ENCODE peak calls at places on chromosome 16, in ten cellular contexts. N is fibroblast of lung, X is breast epithelium, Y is heart right ventricle, H is fibroblast of pulmonary artery, I is Peyer's patch, Z is neural crest cell, B is endothelial cell, E is glutamatergic neuron, F is GM12865. Q is an unnamed sample.

GRCh38 chr16:65534121-65534528 is 412.3 kb upstream of the CDH11 start:
- DNase-seq in N (peak), X (no peak), Y (no peak), H (peak), I (no peak), Z (no peak), B (no peak), E (no peak), F (no peak), Q (no peak)

GRCh38 chr16:3965781-3966582 is 85.5 kb upstream of the CREBBP start:
- DNase-seq in N (no peak), X (no peak), Y (no peak), H (no peak), I (no peak), Z (no peak), B (no peak), E (no peak), F (no peak), Q (no peak)

GRCh38 chr16:86598607-86599318 is 20.4 kb downstream of the FOXL1 start:
- DNase-seq in N (peak), X (no peak), Y (no peak), H (no peak), I (no peak), Z (no peak), B (no peak), E (no peak), F (no peak), Q (no peak)

GRCh38 chr16:31130899-31131298 is 4.6 kb downstream of the PRSS8 start:
- DNase-seq in N (no peak), X (peak), Y (no peak), H (no peak), I (no peak), Z (no peak), B (no peak), E (no peak), F (no peak), Q (no peak)

GRCh38 chr16:24844101-24845030 is 1.4 kb upstream of the SLC5A11 start:
- DNase-seq in N (peak), X (no peak), Y (no peak), H (no peak), I (no peak), Z (no peak), B (no peak), E (no peak), F (no peak), Q (no peak)

GRCh38 chr16:21645261-21645721 is 7.1 kb downstream of the IGSF6 start:
- DNase-seq in N (no peak), X (no peak), Y (no peak), H (no peak), I (peak), Z (no peak), B (no peak), E (no peak), F (peak), Q (peak)

GRCh38 chr16:85366031-85366763 is 246.9 kb upstream of the GSE1 start:
- DNase-seq in N (no peak), X (no peak), Y (no peak), H (no peak), I (no peak), Z (no peak), B (no peak), E (no peak), F (no peak), Q (no peak)

GRCh38 chr16:82995927-82996441 is 369.2 kb downstream of the CDH13 start:
- DNase-seq in N (peak), X (no peak), Y (no peak), H (peak), I (no peak), Z (no peak), B (no peak), E (no peak), F (no peak), Q (no peak)

GRCh38 chr16:22638393-22639206 is 127.9 kb downstream of the NPIPB5 start:
- DNase-seq in N (no peak), X (no peak), Y (no peak), H (peak), I (no peak), Z (no peak), B (no peak), E (no peak), F (no peak), Q (no peak)

GRCh38 chr16:15874745-15875314 is 13.6 kb downstream of the CEP20 start:
- DNase-seq in N (peak), X (peak), Y (peak), H (peak), I (no peak), Z (peak), B (peak), E (peak), F (peak), Q (no peak)

GRCh38 chr16:30721606-30722005 is 22.6 kb downstream of the SRCAP start:
- DNase-seq in N (peak), X (no peak), Y (no peak), H (no peak), I (no peak), Z (no peak), B (no peak), E (no peak), F (no peak), Q (no peak)

GRCh38 chr16:23700509-23700908 is 12.5 kb downstream of the ERN2 start:
- DNase-seq in N (no peak), X (no peak), Y (no peak), H (no peak), I (no peak), Z (no peak), B (no peak), E (no peak), F (no peak), Q (no peak)

GRCh38 chr16:20750558-20750957 is 8.9 kb upstream of the THUMPD1 start:
- DNase-seq in N (no peak), X (no peak), Y (no peak), H (no peak), I (no peak), Z (no peak), B (no peak), E (no peak), F (no peak), Q (no peak)

GRCh38 chr16:56278196-56278855 is 87.0 kb downstream of the GNAO1 start:
- DNase-seq in N (no peak), X (no peak), Y (no peak), H (no peak), I (no peak), Z (no peak), B (no peak), E (no peak), F (no peak), Q (no peak)

GRCh38 chr16:31694461-31694860 is 166.8 kb downstream of the AHSP start:
- DNase-seq in N (no peak), X (no peak), Y (no peak), H (no peak), I (no peak), Z (no peak), B (no peak), E (no peak), F (no peak), Q (no peak)

GRCh38 chr16:53429221-53429943 is 4.9 kb upstream of the RBL2 start:
- DNase-seq in N (peak), X (no peak), Y (no peak), H (peak), I (no peak), Z (no peak), B (no peak), E (no peak), F (no peak), Q (no peak)

GRCh38 chr16:60181542-60181941 is 1447.4 kb upstream of the GOT2 start:
- DNase-seq in N (peak), X (no peak), Y (no peak), H (no peak), I (no peak), Z (no peak), B (no peak), E (no peak), F (no peak), Q (no peak)

GRCh38 chr16:25413962-25414361 is 156.3 kb upstream of the ZKSCAN2 start:
- DNase-seq in N (peak), X (no peak), Y (no peak), H (no peak), I (no peak), Z (no peak), B (no peak), E (no peak), F (no peak), Q (no peak)

GRCh38 chr16:25013751-25014499 is 1.2 kb downstream of the ARHGAP17 start:
- DNase-seq in N (no peak), X (no peak), Y (no peak), H (no peak), I (no peak), Z (no peak), B (no peak), E (no peak), F (peak), Q (peak)

GRCh38 chr16:88921603-88921995 is 55.1 kb upstream of the PABPN1L start:
- DNase-seq in N (no peak), X (no peak), Y (no peak), H (no peak), I (no peak), Z (no peak), B (no peak), E (no peak), F (no peak), Q (peak)

GRCh38 chr16:4115209-4115940 is 867 bp downstream of the ADCY9 start:
- DNase-seq in N (peak), X (no peak), Y (peak), H (peak), I (peak), Z (peak), B (peak), E (peak), F (peak), Q (peak)

GRCh38 chr16:74700206-74701040 is at the start of gene MLKL:
- DNase-seq in N (peak), X (no peak), Y (peak), H (peak), I (peak), Z (no peak), B (peak), E (peak), F (peak), Q (peak)

GRCh38 chr16:85151603-85152413 is 39.5 kb upstream of the CIBAR2 start:
- DNase-seq in N (peak), X (peak), Y (peak), H (peak), I (no peak), Z (no peak), B (no peak), E (peak), F (peak), Q (peak)

GRCh38 chr16:73530529-73530928 is 482.6 kb upstream of the ZFHX3 start:
- DNase-seq in N (no peak), X (no peak), Y (no peak), H (no peak), I (no peak), Z (no peak), B (no peak), E (no peak), F (no peak), Q (no peak)

GRCh38 chr16:4435668-4436067 is 10.0 kb downstream of the DNAJA3 start:
- DNase-seq in N (peak), X (no peak), Y (no peak), H (no peak), I (no peak), Z (no peak), B (no peak), E (no peak), F (no peak), Q (no peak)

GRCh38 chr16:56246051-56246817 is 54.9 kb downstream of the GNAO1 start:
- DNase-seq in N (peak), X (peak), Y (no peak), H (no peak), I (no peak), Z (no peak), B (no peak), E (no peak), F (no peak), Q (no peak)

GRCh38 chr16:71670537-71670936 is 44.6 kb downstream of the MARVELD3 start:
- DNase-seq in N (no peak), X (no peak), Y (no peak), H (no peak), I (no peak), Z (no peak), B (no peak), E (no peak), F (no peak), Q (no peak)

GRCh38 chr16:84252214-84252613 is 12.4 kb upstream of the KCNG4 start:
- DNase-seq in N (no peak), X (no peak), Y (no peak), H (no peak), I (no peak), Z (no peak), B (no peak), E (no peak), F (no peak), Q (no peak)

GRCh38 chr16:11320170-11320569 is 25.1 kb upstream of the RMI2 start:
- DNase-seq in N (no peak), X (no peak), Y (no peak), H (no peak), I (no peak), Z (no peak), B (no peak), E (no peak), F (no peak), Q (no peak)

GRCh38 chr16:21613361-21613760 is 14.0 kb downstream of the METTL9 start:
- DNase-seq in N (no peak), X (no peak), Y (no peak), H (no peak), I (no peak), Z (no peak), B (no peak), E (no peak), F (no peak), Q (no peak)

GRCh38 chr16:27102701-27103575 is 36.2 kb downstream of the C16orf82 start:
- DNase-seq in N (no peak), X (no peak), Y (no peak), H (no peak), I (no peak), Z (no peak), B (no peak), E (no peak), F (no peak), Q (no peak)

GRCh38 chr16:4828567-4829320 is 18.3 kb downstream of the GLYR1 start:
- DNase-seq in N (no peak), X (no peak), Y (peak), H (no peak), I (no peak), Z (no peak), B (no peak), E (no peak), F (no peak), Q (no peak)

GRCh38 chr16:31099860-31100638 is 5.5 kb upstream of the VKORC1 start:
- DNase-seq in N (peak), X (no peak), Y (no peak), H (peak), I (no peak), Z (no peak), B (no peak), E (no peak), F (no peak), Q (no peak)

GRCh38 chr16:17205279-17206139 is 265.3 kb downstream of the XYLT1 start:
- DNase-seq in N (peak), X (peak), Y (no peak), H (no peak), I (no peak), Z (no peak), B (no peak), E (no peak), F (no peak), Q (no peak)

GRCh38 chr16:55834044-55834443 is 1.1 kb upstream of the CES1 start:
- DNase-seq in N (no peak), X (no peak), Y (no peak), H (no peak), I (no peak), Z (no peak), B (no peak), E (no peak), F (peak), Q (no peak)

GRCh38 chr16:87667946-87668345 is 65.6 kb downstream of the JPH3 start:
- DNase-seq in N (no peak), X (no peak), Y (no peak), H (no peak), I (no peak), Z (no peak), B (no peak), E (no peak), F (no peak), Q (no peak)

GRCh38 chr16:55965099-55965498 is 89.9 kb upstream of the CES5A start:
- DNase-seq in N (no peak), X (no peak), Y (no peak), H (no peak), I (no peak), Z (no peak), B (no peak), E (no peak), F (no peak), Q (no peak)

GRCh38 chr16:1494129-1494640 is 1.0 kb downstream of the TELO2 start:
- DNase-seq in N (peak), X (no peak), Y (peak), H (peak), I (no peak), Z (no peak), B (peak), E (peak), F (peak), Q (no peak)
- TF ChIP-seq CTCF in N (peak), X (peak), Y (peak), H (peak), I (no peak), Z (peak), B (no peak), E (peak), F (peak), Q (peak)

GRCh38 chr16:78237346-78237745 is 137.9 kb downstream of the WWOX start:
- DNase-seq in N (no peak), X (no peak), Y (no peak), H (no peak), I (no peak), Z (no peak), B (no peak), E (no peak), F (no peak), Q (no peak)

GRCh38 chr16:78237856-78238255 is 138.4 kb downstream of the WWOX start:
- DNase-seq in N (no peak), X (no peak), Y (no peak), H (no peak), I (no peak), Z (no peak), B (no peak), E (no peak), F (no peak), Q (no peak)

GRCh38 chr16:78235876-78236275 is 136.4 kb downstream of the WWOX start:
- DNase-seq in N (no peak), X (no peak), Y (no peak), H (no peak), I (no peak), Z (no peak), B (no peak), E (no peak), F (no peak), Q (no peak)

GRCh38 chr16:78230832-78231231 is 131.4 kb downstream of the WWOX start:
- DNase-seq in N (peak), X (no peak), Y (no peak), H (peak), I (no peak), Z (no peak), B (no peak), E (no peak), F (no peak), Q (no peak)

GRCh38 chr16:78235168-78235800 is 135.8 kb downstream of the WWOX start:
- DNase-seq in N (peak), X (peak), Y (peak), H (peak), I (peak), Z (peak), B (peak), E (peak), F (peak), Q (peak)
- TF ChIP-seq CTCF in N (peak), X (peak), Y (peak), H (peak), I (peak), Z (peak), B (peak), E (peak), F (peak), Q (peak)

GRCh38 chr16:67013238-67013822 is 15.6 kb upstream of the CBFB start:
- DNase-seq in N (no peak), X (no peak), Y (no peak), H (no peak), I (no peak), Z (no peak), B (no peak), E (peak), F (no peak), Q (no peak)

GRCh38 chr16:67015317-67015731 is 13.6 kb upstream of the CBFB start:
- DNase-seq in N (no peak), X (no peak), Y (no peak), H (no peak), I (no peak), Z (no peak), B (no peak), E (no peak), F (no peak), Q (no peak)

GRCh38 chr16:67014641-67015315 is 14.2 kb upstream of the CBFB start:
- DNase-seq in N (no peak), X (no peak), Y (no peak), H (no peak), I (no peak), Z (no peak), B (no peak), E (no peak), F (no peak), Q (no peak)

GRCh38 chr16:67016143-67016542 is 12.8 kb upstream of the CBFB start:
- DNase-seq in N (no peak), X (no peak), Y (no peak), H (no peak), I (no peak), Z (no peak), B (no peak), E (no peak), F (no peak), Q (no peak)

DNA sequence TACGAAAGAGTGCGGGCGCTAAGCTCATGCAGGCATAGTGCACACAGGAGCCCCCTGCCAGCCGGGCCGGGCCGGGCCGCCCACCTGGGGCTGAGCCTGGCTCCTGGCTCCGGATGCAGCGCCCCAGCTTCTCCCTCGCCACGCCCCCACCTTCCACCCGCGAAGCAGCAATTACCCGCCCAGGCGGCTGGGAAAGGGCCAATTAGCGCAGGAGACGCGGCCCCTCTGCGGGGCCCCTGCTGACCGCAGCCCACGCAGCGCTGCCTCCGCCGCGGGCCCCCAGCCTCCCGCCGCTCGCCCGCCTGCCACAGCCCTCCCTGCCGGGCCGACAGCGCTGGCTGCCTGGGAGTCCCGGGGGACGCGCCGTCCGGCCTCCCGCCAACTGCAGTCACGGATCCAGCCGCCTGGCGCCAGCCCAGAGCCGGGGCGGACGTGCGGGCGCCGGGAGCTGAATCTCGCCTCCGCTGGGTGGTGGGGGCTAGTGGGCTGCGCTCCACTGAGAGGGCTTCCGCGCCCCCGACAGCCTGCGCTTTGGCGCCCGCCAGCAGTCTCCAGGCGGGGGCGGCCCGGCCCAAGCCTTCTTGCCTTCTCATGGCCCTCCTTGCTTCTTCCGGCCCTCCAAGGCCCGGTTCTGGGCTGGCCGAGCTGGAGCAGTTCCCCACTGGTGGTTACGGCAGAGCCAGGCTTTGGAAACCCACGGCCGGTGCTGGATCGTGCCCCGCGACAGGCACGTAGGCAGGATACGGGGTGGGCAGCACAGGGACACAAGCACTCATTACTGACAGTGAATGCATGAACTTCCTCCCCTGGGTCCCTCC is 14.9 kb upstream of the CBFB start:
- DNase-seq in N (peak), X (peak), Y (peak), H (peak), I (peak), Z (peak), B (peak), E (peak), F (peak), Q (peak)
- TF ChIP-seq CTCF in N (no peak), X (peak), Y (no peak), H (no peak), I (no peak), Z (peak), B (peak), E (peak), F (peak), Q (peak)

GRCh38 chr16:8355714-8356113 is 234.6 kb downstream of the TMEM114 start:
- DNase-seq in N (no peak), X (no peak), Y (no peak), H (no peak), I (no peak), Z (no peak), B (no peak), E (no peak), F (no peak), Q (no peak)
- TF ChIP-seq CTCF in N (no peak), X (no peak), Y (no peak), H (no peak), I (no peak), Z (peak), B (no peak), E (no peak), F (no peak), Q (peak)

Q was measured in GM13977.